ENCODE peak calls at places on chromosomes 2 and 18, in six cellular contexts. T, R, Z, V, F and Q are unnamed samples.
A peak's percentile ranks its signal among the peaks of the same experiment; 100 is the strongest.

GRCh38 chr2:68110102-68110501 is 47.3 kb upstream of the C1D start:
- DNase-seq in Z (peak; percentile 43), V (no peak), R (no peak), F (no peak), T (no peak), Q (no peak)

GRCh38 chr2:31401580-31401979 is 13.0 kb downstream of the XDH start:
- DNase-seq in Z (no peak), R (peak; percentile 17), F (no peak), T (no peak), V (peak; percentile 97), Q (peak; percentile 98)

GRCh38 chr18:56235773-56236115 is 402.6 kb downstream of the TXNL1 start:
- DNase-seq in R (no peak), Z (no peak), F (peak; percentile 10), T (no peak), V (no peak), Q (no peak)

GRCh38 chr2:73084971-73085370 is 13.5 kb upstream of the SFXN5 start:
- DNase-seq in R (no peak), F (no peak), T (no peak), V (no peak), Z (no peak), Q (no peak)

GRCh38 chr2:229514318-229514717 is 200.0 kb downstream of the DNER start:
- DNase-seq in F (no peak), T (no peak), R (no peak), Z (no peak), V (no peak), Q (no peak)

GRCh38 chr2:26469092-26469710 is 8.7 kb downstream of the OTOF start:
- DNase-seq in R (no peak), Z (peak; percentile 87), T (no peak), F (peak; percentile 72), V (peak; percentile 78), Q (peak; percentile 84)

GRCh38 chr2:88329815-88330603 is 122.5 kb downstream of the FOXI3 start:
- DNase-seq in F (peak; percentile 40), R (no peak), V (peak; percentile 2), T (no peak), Z (no peak), Q (peak; percentile 94)

GRCh38 chr2:19876751-19877150 is 25.0 kb downstream of the TTC32 start:
- DNase-seq in T (no peak), R (no peak), Z (no peak), V (no peak), F (no peak), Q (no peak)

GRCh38 chr2:63837036-63837594 is 4.6 kb upstream of the UGP2 start:
- DNase-seq in T (no peak), Z (no peak), F (no peak), V (no peak), R (no peak), Q (no peak)

GRCh38 chr2:99715956-99716355 is 226.1 kb upstream of the REV1 start:
- DNase-seq in F (no peak), Z (no peak), R (no peak), V (peak; percentile 33), T (no peak), Q (no peak)

GRCh38 chr2:33015421-33016142 is 68.8 kb downstream of the LTBP1 start:
- DNase-seq in F (no peak), T (no peak), V (peak; percentile 93), Z (no peak), R (no peak), Q (peak; percentile 52)

GRCh38 chr2:172674968-172675303 is 60.7 kb upstream of the RAPGEF4 start:
- DNase-seq in Z (no peak), T (no peak), V (no peak), R (no peak), F (no peak), Q (no peak)
- TF ChIP-seq CTCF in Z (no peak), T (no peak), V (no peak), R (no peak), F (no peak), Q (no peak)

GRCh38 chr2:109053716-109054115 is 64.7 kb upstream of the EDAR start:
- DNase-seq in F (no peak), Z (no peak), V (no peak), R (no peak), T (no peak), Q (no peak)

GRCh38 chr2:109055435-109055834 is 66.4 kb upstream of the EDAR start:
- DNase-seq in F (no peak), Z (no peak), T (no peak), V (no peak), R (no peak), Q (no peak)

GRCh38 chr2:109049022-109049421 is 60.0 kb upstream of the EDAR start:
- DNase-seq in R (no peak), F (no peak), V (no peak), Z (no peak), T (no peak), Q (no peak)

GRCh38 chr2:109054865-109055264 is 65.8 kb upstream of the EDAR start:
- DNase-seq in Z (no peak), R (no peak), F (no peak), V (no peak), T (no peak), Q (peak; percentile 16)

GRCh38 chr2:109052922-109053321 is 63.9 kb upstream of the EDAR start:
- DNase-seq in F (no peak), V (no peak), Z (no peak), T (no peak), R (no peak), Q (no peak)
- TF ChIP-seq CTCF in F (no peak), V (no peak), Z (peak; percentile 38), T (no peak), R (no peak), Q (no peak)

GRCh38 chr2:75560022-75560767 is 544 bp downstream of the EVA1A start:
- DNase-seq in V (peak; percentile 41), Z (no peak), R (peak; percentile 16), T (no peak), F (peak; percentile 49), Q (peak; percentile 60)
- TF ChIP-seq CTCF in V (peak; percentile 36), Z (peak; percentile 5), R (peak; percentile 37), T (no peak), F (peak; percentile 28), Q (peak; percentile 39)

DNA sequence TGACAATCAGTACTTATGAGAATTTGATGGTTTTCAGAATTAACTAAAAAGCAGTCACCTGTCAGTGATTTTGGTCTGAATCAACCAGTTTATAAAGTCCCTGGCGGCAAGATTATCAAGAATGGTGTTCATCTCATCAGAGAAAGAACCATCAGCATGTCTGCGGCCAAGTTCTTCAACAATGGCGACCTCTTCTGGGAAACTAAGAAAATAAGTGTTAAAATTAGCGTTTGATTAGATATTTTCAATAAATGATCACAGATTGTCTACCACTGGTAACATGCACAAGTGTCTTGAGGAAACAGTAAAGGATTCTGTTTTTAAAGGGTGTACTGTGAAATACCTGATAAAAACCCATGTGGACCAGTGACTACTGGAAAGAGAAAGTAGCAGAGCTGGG is 8.1 kb downstream of the GCG start:
- DNase-seq in R (no peak), T (no peak), F (no peak), Z (no peak), V (no peak), Q (no peak)
- TF ChIP-seq CTCF in R (no peak), T (no peak), F (no peak), Z (no peak), V (no peak), Q (no peak)

GRCh38 chr18:13809521-13810252 is 14.3 kb upstream of the MC5R start:
- DNase-seq in R (no peak), T (no peak), V (no peak), Z (no peak), F (no peak), Q (no peak)

GRCh38 chr18:13810950-13811485 is 12.9 kb upstream of the MC5R start:
- DNase-seq in T (no peak), R (no peak), F (no peak), V (no peak), Z (no peak), Q (no peak)

GRCh38 chr18:13813271-13813849 is 10.6 kb upstream of the MC5R start:
- DNase-seq in V (peak; percentile 61), F (peak; percentile 75), R (peak; percentile 50), T (no peak), Z (peak; percentile 67), Q (peak; percentile 74)

GRCh38 chr18:13809025-13809384 is 14.9 kb upstream of the MC5R start:
- DNase-seq in V (no peak), Z (no peak), R (no peak), F (no peak), T (no peak), Q (no peak)

GRCh38 chr18:13811993-13812392 is 12.0 kb upstream of the MC5R start:
- DNase-seq in F (no peak), V (no peak), T (no peak), R (no peak), Z (no peak), Q (peak; percentile 24)
- TF ChIP-seq CTCF in F (peak; percentile 27), V (peak; percentile 3), T (no peak), R (no peak), Z (peak; percentile 35), Q (peak; percentile 28)

GRCh38 chr2:65265090-65266045 is 37.7 kb downstream of the ACTR2 start:
- DNase-seq in R (peak; percentile 66), Z (peak; percentile 39), F (peak; percentile 21), T (no peak), V (peak; percentile 90), Q (peak; percentile 75)
- TF ChIP-seq CTCF in R (peak; percentile 85), Z (peak; percentile 57), F (peak; percentile 65), T (peak; percentile 62), V (peak; percentile 66), Q (peak; percentile 76)

GRCh38 chr2:29011650-29012060 is 30.6 kb downstream of the TOGARAM2 start:
- DNase-seq in V (no peak), F (no peak), R (no peak), T (no peak), Z (peak; percentile 81), Q (no peak)
- TF ChIP-seq CTCF in V (no peak), F (no peak), R (no peak), T (no peak), Z (peak; percentile 29), Q (no peak)